ENCODE peak calls at places on chromosome 15, in four cellular contexts. P, Z, B and M are unnamed samples.

GRCh38 chr15:70427120-70427519 is 329.4 kb upstream of the TLE3 start:
- DNase-seq in P (no peak), Z (no peak), B (no peak), M (no peak)

GRCh38 chr15:38103564-38103963 is 149.1 kb upstream of the SPRED1 start:
- DNase-seq in P (no peak), Z (no peak), B (no peak), M (no peak)

GRCh38 chr15:99403597-99403996 is 152.3 kb downstream of the LRRC28 start:
- DNase-seq in P (no peak), Z (peak), B (no peak), M (no peak)

GRCh38 chr15:101795455-101795854 is 7.9 kb upstream of the OR4F6 start:
- DNase-seq in P (peak), Z (peak), B (peak), M (no peak)

GRCh38 chr15:46786886-46787285 is 930.4 kb upstream of the SEMA6D start:
- DNase-seq in P (no peak), Z (no peak), B (no peak), M (no peak)

GRCh38 chr15:81292516-81293001 is 31.4 kb downstream of the STARD5 start:
- DNase-seq in P (no peak), Z (no peak), B (no peak), M (no peak)

GRCh38 chr15:55795031-55795430 is 52.1 kb upstream of the PRTG start:
- DNase-seq in P (no peak), Z (no peak), B (no peak), M (no peak)

GRCh38 chr15:66369773-66370651 is 13.5 kb upstream of the TIPIN start:
- DNase-seq in P (no peak), Z (peak), B (peak), M (no peak)

GRCh38 chr15:80234883-80235282 is 17.1 kb downstream of the CTXND1 start:
- DNase-seq in P (peak), Z (peak), B (peak), M (no peak)

GRCh38 chr15:82030191-82030590 is 15.6 kb downstream of the MEX3B start:
- DNase-seq in P (no peak), Z (no peak), B (no peak), M (no peak)

GRCh38 chr15:100601158-100601557 is 826 bp downstream of the LINS1 start:
- DNase-seq in P (peak), Z (peak), B (peak), M (no peak)

GRCh38 chr15:64022571-64022970 is 23.7 kb downstream of the DAPK2 start:
- DNase-seq in P (no peak), Z (no peak), B (no peak), M (no peak)

GRCh38 chr15:73631915-73632669 is 1.1 kb downstream of the NPTN start:
- DNase-seq in P (peak), Z (peak), B (peak), M (no peak)

GRCh38 chr15:35695002-35695401 is 149.0 kb upstream of the DPH6 start:
- DNase-seq in P (no peak), Z (no peak), B (no peak), M (no peak)

GRCh38 chr15:81784751-81785150 is 261.1 kb downstream of the MEX3B start:
- DNase-seq in P (no peak), Z (no peak), B (no peak), M (no peak)

GRCh38 chr15:92082217-92082843 is 228.8 kb downstream of the SLCO3A1 start:
- DNase-seq in P (peak), Z (peak), B (peak), M (peak)

GRCh38 chr15:82263350-82263749 is 732 bp downstream of the SAXO2 start:
- DNase-seq in P (no peak), Z (peak), B (no peak), M (no peak)

GRCh38 chr15:69000725-69001503 is 13.6 kb upstream of the NOX5 start:
- DNase-seq in P (no peak), Z (no peak), B (no peak), M (no peak)

GRCh38 chr15:63909819-63910437 is 76.2 kb upstream of the HERC1 start:
- DNase-seq in P (no peak), Z (peak), B (peak), M (no peak)

GRCh38 chr15:69290346-69291164 is 8.2 kb upstream of the PAQR5 start:
- DNase-seq in P (no peak), Z (peak), B (no peak), M (no peak)

GRCh38 chr15:31330111-31330785 is 3.6 kb downstream of the KLF13 start:
- DNase-seq in P (no peak), Z (no peak), B (no peak), M (no peak)

GRCh38 chr15:66563126-66563525 is 2.7 kb downstream of the LCTL start:
- DNase-seq in P (no peak), Z (no peak), B (peak), M (no peak)

GRCh38 chr15:68536331-68537095 is 42.3 kb upstream of the CORO2B start:
- DNase-seq in P (peak), Z (peak), B (peak), M (no peak)

GRCh38 chr15:87619161-87619960 is 637.2 kb downstream of the NTRK3 start:
- DNase-seq in P (peak), Z (peak), B (peak), M (no peak)

GRCh38 chr15:29135702-29136426 is 133.8 kb downstream of the NSMCE3 start:
- DNase-seq in P (no peak), Z (no peak), B (no peak), M (no peak)

GRCh38 chr15:74816624-74817369 is 4.2 kb downstream of the LMAN1L start:
- DNase-seq in P (no peak), Z (no peak), B (no peak), M (no peak)

GRCh38 chr15:59941612-59942011 is 62.5 kb upstream of the FOXB1 start:
- DNase-seq in P (no peak), Z (no peak), B (no peak), M (no peak)

GRCh38 chr15:81296673-81297072 is 27.3 kb downstream of the STARD5 start:
- DNase-seq in P (no peak), Z (no peak), B (no peak), M (no peak)

GRCh38 chr15:84631706-84632272 is 22.3 kb downstream of the WDR73 start:
- DNase-seq in P (no peak), Z (peak), B (no peak), M (no peak)

GRCh38 chr15:44728576-44729393 is 7.5 kb upstream of the TRIM69 start:
- DNase-seq in P (peak), Z (peak), B (peak), M (peak)

GRCh38 chr15:66108483-66109270 is 144.9 kb downstream of the MEGF11 start:
- DNase-seq in P (no peak), Z (no peak), B (no peak), M (no peak)

GRCh38 chr15:85730001-85730820 is 64.5 kb downstream of the KLHL25 start:
- DNase-seq in P (peak), Z (peak), B (peak), M (peak)

GRCh38 chr15:82122754-82123400 is 77.1 kb upstream of the MEX3B start:
- DNase-seq in P (peak), Z (peak), B (peak), M (no peak)

GRCh38 chr15:26028086-26028740 is 165.1 kb upstream of the ATP10A start:
- DNase-seq in P (no peak), Z (peak), B (peak), M (no peak)

GRCh38 chr15:70627734-70628541 is 135.4 kb downstream of the UACA start:
- DNase-seq in P (no peak), Z (peak), B (peak), M (peak)

GRCh38 chr15:22819651-22820050 is 18.8 kb upstream of the NIPA2 start:
- DNase-seq in P (no peak), Z (no peak), B (no peak), M (no peak)

GRCh38 chr15:65052956-65053355 is 7.8 kb downstream of the SLC51B start:
- DNase-seq in P (no peak), Z (no peak), B (no peak), M (no peak)

GRCh38 chr15:52804526-52805081 is 14.5 kb upstream of the ONECUT1 start:
- DNase-seq in P (no peak), Z (peak), B (no peak), M (no peak)
- TF ChIP-seq EZH2 in P (peak), Z (no peak), B (peak), M (no peak)

GRCh38 chr15:88803920-88804247 is 648 bp downstream of the ACAN start:
- DNase-seq in P (no peak), Z (no peak), B (no peak), M (no peak)
- TF ChIP-seq EZH2 in P (peak), Z (no peak), B (no peak), M (no peak)

DNA sequence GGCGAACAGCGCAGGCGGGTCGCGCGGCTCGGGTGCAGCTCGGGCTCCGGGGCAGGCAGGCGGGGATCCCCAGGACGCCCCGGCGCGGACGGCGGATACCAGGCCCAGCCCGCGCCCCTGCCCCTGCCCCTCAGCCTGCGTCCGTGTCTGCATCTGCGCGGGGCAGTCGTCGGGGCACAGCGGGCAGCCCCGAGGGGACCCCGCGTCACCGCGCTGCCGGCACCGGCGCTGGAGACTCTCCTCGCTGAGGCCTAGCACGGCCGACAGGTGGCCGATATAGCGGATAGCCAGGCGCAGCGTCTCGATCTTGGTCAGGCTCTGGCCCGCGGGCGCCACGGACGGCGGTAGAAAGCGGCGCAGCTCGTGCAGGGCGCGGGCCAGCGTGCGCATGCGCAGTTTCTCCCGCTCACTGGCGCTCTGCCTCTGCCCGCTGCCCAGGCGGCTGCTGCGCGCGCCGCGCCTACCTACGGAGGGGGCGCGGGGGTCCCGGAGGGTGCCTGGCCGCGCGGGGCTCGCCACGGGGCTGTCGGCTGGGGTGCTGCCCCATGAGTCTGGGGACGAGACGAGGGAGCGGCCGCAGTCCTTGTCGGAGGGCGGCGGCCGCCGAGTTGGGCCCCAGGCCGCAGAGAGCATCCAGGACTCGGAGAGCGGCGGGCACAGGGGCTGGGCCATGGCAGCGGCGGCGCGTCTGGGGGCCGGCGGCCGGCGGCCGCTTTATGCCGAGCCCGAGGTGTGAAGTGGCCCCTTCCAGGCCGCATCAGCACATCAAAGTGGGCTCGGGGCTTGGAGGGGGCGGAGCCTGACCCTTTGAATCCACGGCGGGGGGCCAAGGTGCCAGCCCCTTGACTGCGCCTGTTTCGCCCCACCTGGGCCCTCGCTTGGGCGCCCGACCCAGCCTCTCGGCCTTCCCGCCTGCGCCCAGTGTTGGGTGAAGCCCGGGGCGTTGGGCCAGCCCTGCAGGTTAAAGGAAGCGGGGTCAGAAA is at the start of gene MESP1:
- DNase-seq in P (peak), Z (peak), B (peak), M (no peak)
- TF ChIP-seq EZH2 in P (no peak), Z (no peak), B (no peak), M (no peak)

DNA sequence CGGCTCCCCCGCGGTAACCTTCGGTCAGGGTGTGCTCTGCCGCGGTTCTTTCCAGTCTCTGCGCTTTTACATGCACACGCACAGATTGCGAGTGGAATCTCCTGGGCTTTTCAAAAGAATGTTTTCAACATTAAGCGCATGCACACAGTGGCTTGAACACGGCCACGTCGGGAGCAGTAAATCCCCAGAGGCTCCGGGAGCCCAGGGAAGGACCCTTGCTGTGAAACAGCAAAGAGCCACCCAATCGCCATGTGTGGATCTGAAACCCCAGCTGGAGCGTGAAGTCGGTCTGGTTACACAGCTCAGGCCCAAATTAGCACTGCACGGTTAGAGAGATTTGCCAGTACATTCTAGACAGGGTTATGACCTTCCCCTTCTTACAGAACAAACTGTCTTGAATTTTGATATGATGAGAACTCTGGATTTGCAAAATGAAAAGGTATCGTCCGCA is 869 bp upstream of the RGMA start:
- DNase-seq in P (no peak), Z (no peak), B (no peak), M (no peak)
- TF ChIP-seq EZH2 in P (no peak), Z (peak), B (peak), M (no peak)